ENCODE peak calls at places on chromosomes 13 and 19, in five cellular contexts. U is SJSA1; V is stimulated activated CD8-positive, alpha-beta memory T cell treated with anti-CD3 and anti-CD28 coated beads, Interleukin-4, amount 100 ng/mL, for 1 hour; F is ovary; C is stimulated activated CD4-positive, alpha-beta T cell treated with anti-CD3 and anti-CD28 coated beads, TNF-alpha, amount 100 ng/mL, for 1 hour. O is an unnamed sample.

GRCh38 chr13:75771818-75772217 is 135.7 kb downstream of the LMO7 start:
- DNase-seq in F (no peak), C (no peak), U (no peak), V (no peak), O (no peak)

GRCh38 chr13:74006666-74007065 is 127.5 kb downstream of the KLF12 start:
- DNase-seq in F (no peak), U (no peak), C (no peak), V (no peak), O (no peak)

GRCh38 chr19:18762125-18763023 is 28.7 kb downstream of the COMP start:
- DNase-seq in C (no peak), V (no peak), F (peak; percentile 84), U (no peak), O (peak; percentile 65)

GRCh38 chr13:73059460-73060250 is 850 bp downstream of the KLF5 start:
- DNase-seq in V (no peak), U (peak; percentile 47), C (no peak), F (peak; percentile 65), O (peak; percentile 18)

GRCh38 chr13:102484329-102484728 is 82.5 kb upstream of the FGF14 start:
- DNase-seq in C (no peak), U (no peak), V (no peak), F (no peak), O (no peak)

GRCh38 chr19:42279148-42279901 is 10.3 kb downstream of the CIC start:
- DNase-seq in U (no peak), V (no peak), F (no peak), C (no peak), O (no peak)

GRCh38 chr19:33815410-33816340 is 19.0 kb downstream of the KCTD15 start:
- DNase-seq in F (no peak), C (no peak), U (no peak), V (no peak), O (no peak)

GRCh38 chr19:19900124-19900523 is 622 bp upstream of the ZNF93 start:
- DNase-seq in C (no peak), V (no peak), F (no peak), U (no peak), O (no peak)

GRCh38 chr19:8305798-8306197 is 2.4 kb downstream of the CD320 start:
- DNase-seq in V (no peak), F (peak; percentile 13), C (no peak), U (peak; percentile 40), O (peak; percentile 10)

GRCh38 chr19:4343845-4344713 is 717 bp downstream of the MPND start:
- DNase-seq in V (no peak), C (no peak), U (peak; percentile 41), F (no peak), O (no peak)

GRCh38 chr13:111512707-111513106 is 192.3 kb downstream of the TEX29 start:
- DNase-seq in F (no peak), U (no peak), C (no peak), V (no peak), O (no peak)

GRCh38 chr19:2544576-2545415 is 68.9 kb downstream of the GADD45B start:
- DNase-seq in F (peak; percentile 46), C (no peak), U (no peak), V (no peak), O (no peak)

GRCh38 chr19:51681286-51681956 is 11.7 kb upstream of the SPACA6 start:
- DNase-seq in F (no peak), V (no peak), U (no peak), C (no peak), O (no peak)

GRCh38 chr19:29941828-29942403 is at the start of gene URI1:
- DNase-seq in C (peak; percentile 78), U (peak; percentile 85), V (peak; percentile 89), F (peak; percentile 96), O (peak; percentile 94)

GRCh38 chr19:42409477-42409876 is 17.7 kb downstream of the LIPE start:
- DNase-seq in U (no peak), C (no peak), V (no peak), F (no peak), O (no peak)

GRCh38 chr13:62997696-62998095 is 1582.0 kb upstream of the PCDH20 start:
- DNase-seq in C (no peak), F (no peak), U (no peak), V (no peak), O (no peak)

GRCh38 chr13:110479215-110479545 is 82.3 kb downstream of the RAB20 start:
- DNase-seq in V (no peak), F (no peak), U (no peak), C (no peak), O (no peak)

GRCh38 chr13:50144473-50145160 is 129.4 kb downstream of the KCNRG start:
- DNase-seq in C (no peak), U (no peak), V (no peak), F (no peak), O (no peak)

GRCh38 chr13:35923347-35923746 is 207.8 kb downstream of the DCLK1 start:
- DNase-seq in U (peak; percentile 84), V (no peak), C (no peak), F (no peak), O (no peak)

O was measured in uterus.